ENCODE peak calls at places on chromosomes 5 and 9, in five cellular contexts. One of them, this sample, is unnamed.

GRCh38 chr9:14131353-14132088 is 182.4 kb downstream of the NFIB start:
- DNase-seq in HepG2: no peak
- DNase-seq in GM12878: no peak
- DNase-seq in SK-N-SH: peak; percentile 8
- DNase-seq in K562: no peak
- DNase-seq in this sample: no peak

GRCh38 chr5:113294341-113295110 is 140.3 kb downstream of the TSSK1B start:
- DNase-seq in HepG2: no peak
- DNase-seq in GM12878: no peak
- DNase-seq in SK-N-SH: peak; percentile 94
- DNase-seq in K562: peak; percentile 38
- DNase-seq in this sample: peak; percentile 30

GRCh38 chr9:132482196-132482813 is 72.3 kb downstream of the CFAP77 start:
- DNase-seq in HepG2: no peak
- DNase-seq in GM12878: no peak
- DNase-seq in SK-N-SH: no peak
- DNase-seq in K562: no peak
- DNase-seq in this sample: no peak

GRCh38 chr9:12863624-12864023 is 88.8 kb downstream of the LURAP1L start:
- DNase-seq in HepG2: no peak
- DNase-seq in GM12878: no peak
- DNase-seq in SK-N-SH: peak; percentile 9
- DNase-seq in K562: no peak
- DNase-seq in this sample: no peak

GRCh38 chr5:127909078-127909477 is 174.5 kb upstream of the SLC12A2 start:
- DNase-seq in HepG2: peak; percentile 42
- DNase-seq in GM12878: no peak
- DNase-seq in SK-N-SH: peak; percentile 13
- DNase-seq in K562: peak; percentile 48
- DNase-seq in this sample: peak; percentile 5

GRCh38 chr9:18824095-18824666 is 208.8 kb downstream of the SAXO1 start:
- DNase-seq in HepG2: peak; percentile 19
- DNase-seq in GM12878: no peak
- DNase-seq in SK-N-SH: peak; percentile 10
- DNase-seq in K562: no peak
- DNase-seq in this sample: no peak

GRCh38 chr5:69450116-69450515 is 35.2 kb downstream of the MARVELD2 start:
- DNase-seq in HepG2: no peak
- DNase-seq in GM12878: no peak
- DNase-seq in SK-N-SH: no peak
- DNase-seq in K562: no peak
- DNase-seq in this sample: no peak

GRCh38 chr5:113807384-113808053 is 294.0 kb downstream of the YTHDC2 start:
- DNase-seq in HepG2: no peak
- DNase-seq in GM12878: no peak
- DNase-seq in SK-N-SH: no peak
- DNase-seq in K562: no peak
- DNase-seq in this sample: no peak

GRCh38 chr5:177361418-177362101 is 3.8 kb downstream of the RGS14 start:
- DNase-seq in HepG2: no peak
- DNase-seq in GM12878: no peak
- DNase-seq in SK-N-SH: no peak
- DNase-seq in K562: no peak
- DNase-seq in this sample: no peak

GRCh38 chr5:67413749-67414148 is 217.2 kb upstream of the CD180 start:
- DNase-seq in HepG2: no peak
- DNase-seq in GM12878: no peak
- DNase-seq in SK-N-SH: no peak
- DNase-seq in K562: no peak
- DNase-seq in this sample: no peak

GRCh38 chr9:78118742-78119473 is 87.3 kb upstream of the GNAQ start:
- DNase-seq in HepG2: no peak
- DNase-seq in GM12878: peak; percentile 35
- DNase-seq in SK-N-SH: no peak
- DNase-seq in K562: no peak
- DNase-seq in this sample: peak; percentile 85

GRCh38 chr5:100827481-100827889 is 75.6 kb downstream of the ST8SIA4 start:
- DNase-seq in HepG2: no peak
- DNase-seq in GM12878: no peak
- DNase-seq in SK-N-SH: no peak
- DNase-seq in K562: no peak
- DNase-seq in this sample: no peak

GRCh38 chr9:87569008-87569908 is 71.6 kb downstream of the DAPK1 start:
- DNase-seq in HepG2: peak; percentile 91
- DNase-seq in GM12878: no peak
- DNase-seq in SK-N-SH: peak; percentile 82
- DNase-seq in K562: no peak
- DNase-seq in this sample: no peak

GRCh38 chr5:74040065-74040551 is 414.1 kb downstream of the ARHGEF28 start:
- DNase-seq in HepG2: no peak
- DNase-seq in GM12878: no peak
- DNase-seq in SK-N-SH: no peak
- DNase-seq in K562: no peak
- DNase-seq in this sample: no peak

GRCh38 chr5:10467281-10468198 is 25.9 kb downstream of the ROPN1L start:
- DNase-seq in HepG2: no peak
- DNase-seq in GM12878: no peak
- DNase-seq in SK-N-SH: no peak
- DNase-seq in K562: no peak
- DNase-seq in this sample: no peak

GRCh38 chr5:152634596-152634995 is 229.5 kb upstream of the NMUR2 start:
- DNase-seq in HepG2: no peak
- DNase-seq in GM12878: no peak
- DNase-seq in SK-N-SH: no peak
- DNase-seq in K562: no peak
- DNase-seq in this sample: no peak

GRCh38 chr9:113238202-113238858 is 17.0 kb downstream of the SLC31A1 start:
- DNase-seq in HepG2: no peak
- DNase-seq in GM12878: no peak
- DNase-seq in SK-N-SH: no peak
- DNase-seq in K562: no peak
- DNase-seq in this sample: no peak

GRCh38 chr9:113237026-113237425 is 15.7 kb downstream of the SLC31A1 start:
- DNase-seq in HepG2: no peak
- DNase-seq in GM12878: no peak
- DNase-seq in SK-N-SH: peak; percentile 65
- DNase-seq in K562: no peak
- DNase-seq in this sample: no peak

GRCh38 chr9:113231701-113232100 is 10.4 kb downstream of the SLC31A1 start:
- DNase-seq in HepG2: no peak
- DNase-seq in GM12878: no peak
- DNase-seq in SK-N-SH: no peak
- DNase-seq in K562: peak; percentile 33
- DNase-seq in this sample: no peak

GRCh38 chr9:113228130-113228665 is 6.9 kb downstream of the SLC31A1 start:
- DNase-seq in HepG2: peak; percentile 94
- DNase-seq in GM12878: no peak
- DNase-seq in SK-N-SH: no peak
- DNase-seq in K562: peak; percentile 30
- DNase-seq in this sample: no peak

DNA sequence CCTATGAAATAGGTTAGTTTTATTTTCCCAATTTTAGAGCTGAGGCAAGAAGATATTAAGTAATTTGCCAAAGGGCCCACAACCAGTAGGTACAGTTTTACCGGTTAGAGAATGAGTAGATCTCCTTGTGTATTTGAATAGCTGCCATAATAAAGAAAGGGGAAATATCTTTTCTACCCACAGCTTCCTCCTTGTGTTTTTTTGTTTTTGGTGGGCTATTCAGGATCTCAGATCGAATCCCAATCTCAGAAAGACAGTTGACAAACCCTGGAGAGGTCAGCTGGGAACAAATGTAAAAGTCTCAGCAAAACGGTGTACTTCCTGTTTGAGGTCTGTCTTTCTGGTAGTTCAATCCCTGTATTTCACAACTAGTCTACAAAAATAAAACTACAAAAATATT is 11.8 kb downstream of the SLC31A1 start:
- DNase-seq in HepG2: no peak
- DNase-seq in GM12878: no peak
- DNase-seq in SK-N-SH: no peak
- DNase-seq in K562: no peak
- DNase-seq in this sample: peak; percentile 36
- H3K4me3 ChIP-seq in HepG2: no peak overlapping the region
- H3K4me3 ChIP-seq in GM12878: no peak overlapping the region
- H3K4me3 ChIP-seq in SK-N-SH: no peak overlapping the region
- H3K4me3 ChIP-seq in K562: no peak overlapping the region
- H3K4me3 ChIP-seq in this sample: no peak overlapping the region

GRCh38 chr5:167261309-167262100 is 1029.9 kb upstream of the WWC1 start:
- DNase-seq in HepG2: no peak
- DNase-seq in GM12878: no peak
- DNase-seq in SK-N-SH: no peak
- DNase-seq in K562: no peak
- DNase-seq in this sample: no peak
- TF ChIP-seq GABPA in HepG2: no peak
- TF ChIP-seq GABPA in GM12878: no peak
- TF ChIP-seq GABPA in SK-N-SH: no peak
- TF ChIP-seq GABPA in K562: no peak
- TF ChIP-seq GABPA in this sample: no peak

GRCh38 chr9:70403618-70404025 is 10.8 kb downstream of the KLF9 start:
- DNase-seq in HepG2: no peak
- DNase-seq in GM12878: no peak
- DNase-seq in SK-N-SH: no peak
- DNase-seq in K562: no peak
- DNase-seq in this sample: no peak
- TF ChIP-seq REST in HepG2: no peak
- TF ChIP-seq REST in GM12878: no peak
- TF ChIP-seq REST in SK-N-SH: no peak
- TF ChIP-seq REST in K562: no peak
- TF ChIP-seq REST in this sample: no peak

DNA sequence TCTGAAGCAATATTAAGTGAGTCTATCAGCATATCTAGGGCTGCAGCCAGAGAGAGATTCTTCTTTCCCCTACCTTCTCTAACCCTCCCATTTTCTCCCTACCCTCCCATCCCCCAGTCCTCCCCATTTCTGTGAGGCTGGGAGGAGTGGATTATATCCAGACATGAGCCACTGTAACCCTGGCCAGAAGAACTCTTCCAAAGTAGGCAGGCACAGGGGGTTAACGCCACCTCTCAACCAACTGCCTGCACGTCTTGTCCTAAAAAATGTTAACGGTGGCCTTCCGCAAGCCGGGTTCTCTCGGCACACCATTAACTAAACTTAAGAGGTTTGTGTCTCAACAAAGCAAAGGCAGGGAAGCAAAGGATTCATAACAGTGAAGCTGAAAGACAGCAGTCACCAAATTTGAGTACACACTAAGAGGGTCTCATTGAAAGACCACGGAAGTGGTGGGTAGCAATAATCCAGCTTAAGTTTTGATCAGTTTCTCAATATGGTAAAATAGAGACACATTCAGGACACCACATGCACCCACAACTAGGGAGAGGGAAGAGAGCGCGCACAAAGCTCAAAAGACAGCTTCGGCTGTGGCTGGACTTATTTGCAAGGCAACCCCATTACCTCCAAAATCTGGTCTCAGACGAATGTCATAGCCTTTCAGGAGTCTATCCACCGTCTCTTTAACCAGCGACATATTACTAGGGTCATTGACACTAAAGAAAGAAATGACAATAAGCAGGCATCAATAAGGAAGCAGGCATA is 643 bp downstream of the GABRB2 start:
- DNase-seq in HepG2: no peak
- DNase-seq in GM12878: no peak
- DNase-seq in SK-N-SH: no peak
- DNase-seq in K562: no peak
- DNase-seq in this sample: no peak
- H3K4me3 ChIP-seq in HepG2: no peak overlapping the region
- H3K4me3 ChIP-seq in GM12878: peak overlapping the region; percentile 64
- H3K4me3 ChIP-seq in SK-N-SH: no peak overlapping the region
- H3K4me3 ChIP-seq in K562: no peak overlapping the region
- H3K4me3 ChIP-seq in this sample: no peak overlapping the region

DNA sequence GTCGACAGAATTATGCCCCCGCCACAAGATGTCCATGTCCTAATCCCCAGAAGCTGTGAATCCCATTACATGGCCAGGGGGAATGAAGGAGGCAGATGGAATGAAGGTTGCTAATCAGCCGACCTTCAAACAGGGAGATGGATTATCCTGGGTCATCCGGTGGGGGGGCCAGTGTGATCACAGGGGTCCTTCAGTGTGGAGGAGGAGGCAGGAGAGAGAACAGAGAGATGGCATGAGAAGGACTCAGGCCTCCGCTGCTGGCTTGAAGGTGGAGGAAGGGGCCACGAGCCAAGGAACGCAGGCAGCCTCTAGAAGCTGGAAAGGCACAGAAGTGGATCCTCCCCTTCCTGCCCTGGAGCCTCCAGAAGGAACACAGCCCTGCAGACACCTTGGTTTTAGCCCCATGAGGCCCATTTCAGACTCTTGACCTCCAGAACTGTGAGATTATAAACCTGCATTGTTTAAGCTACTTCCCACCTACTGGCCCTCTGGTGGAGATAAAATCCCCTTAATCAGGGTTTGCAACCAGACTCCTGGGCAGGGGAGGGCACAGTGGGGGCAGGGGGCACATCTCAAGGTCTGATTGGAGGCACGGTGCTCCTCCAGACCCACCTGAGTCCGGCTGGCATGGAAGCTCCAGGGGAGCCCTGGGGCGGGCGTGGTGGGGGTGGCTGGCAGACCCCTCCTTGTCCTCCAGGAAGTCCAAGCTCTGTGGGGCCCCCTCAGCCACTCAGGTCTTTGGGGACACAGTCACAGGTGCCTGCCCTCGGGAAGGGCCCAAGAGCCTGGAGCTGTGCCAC is 13.8 kb downstream of the PTGES2 start:
- DNase-seq in HepG2: no peak
- DNase-seq in GM12878: no peak
- DNase-seq in SK-N-SH: no peak
- DNase-seq in K562: no peak
- DNase-seq in this sample: no peak
- TF ChIP-seq GABPA in HepG2: no peak
- TF ChIP-seq GABPA in GM12878: no peak
- TF ChIP-seq GABPA in SK-N-SH: no peak
- TF ChIP-seq GABPA in K562: no peak
- TF ChIP-seq GABPA in this sample: no peak

GRCh38 chr9:70435948-70436347 is 21.5 kb upstream of the KLF9 start:
- DNase-seq in HepG2: no peak
- DNase-seq in GM12878: no peak
- DNase-seq in SK-N-SH: no peak
- DNase-seq in K562: no peak
- DNase-seq in this sample: no peak

GRCh38 chr9:70441622-70442021 is 27.2 kb upstream of the KLF9 start:
- DNase-seq in HepG2: peak; percentile 86
- DNase-seq in GM12878: no peak
- DNase-seq in SK-N-SH: no peak
- DNase-seq in K562: no peak
- DNase-seq in this sample: no peak

GRCh38 chr9:70439991-70440706 is 25.7 kb upstream of the KLF9 start:
- DNase-seq in HepG2: no peak
- DNase-seq in GM12878: no peak
- DNase-seq in SK-N-SH: no peak
- DNase-seq in K562: no peak
- DNase-seq in this sample: no peak

GRCh38 chr9:70442328-70442848 is 27.9 kb upstream of the KLF9 start:
- DNase-seq in HepG2: no peak
- DNase-seq in GM12878: no peak
- DNase-seq in SK-N-SH: no peak
- DNase-seq in K562: no peak
- DNase-seq in this sample: no peak

GRCh38 chr9:70438341-70438924 is 24.0 kb upstream of the KLF9 start:
- DNase-seq in HepG2: peak; percentile 24
- DNase-seq in GM12878: no peak
- DNase-seq in SK-N-SH: no peak
- DNase-seq in K562: peak; percentile 72
- DNase-seq in this sample: peak; percentile 56
- TF ChIP-seq REST in HepG2: no peak
- TF ChIP-seq REST in GM12878: no peak
- TF ChIP-seq REST in SK-N-SH: no peak
- TF ChIP-seq REST in K562: no peak
- TF ChIP-seq REST in this sample: no peak

GRCh38 chr5:50365615-50366251 is 75.4 kb downstream of the EMB start:
- DNase-seq in HepG2: no peak
- DNase-seq in GM12878: no peak
- DNase-seq in SK-N-SH: no peak
- DNase-seq in K562: no peak
- DNase-seq in this sample: no peak
- H3K4me3 ChIP-seq in HepG2: no peak overlapping the region
- H3K4me3 ChIP-seq in GM12878: no peak overlapping the region
- H3K4me3 ChIP-seq in SK-N-SH: no peak overlapping the region
- H3K4me3 ChIP-seq in K562: no peak overlapping the region
- H3K4me3 ChIP-seq in this sample: no peak overlapping the region

This sample was measured in HL-60.